ENCODE peak calls at places on chromosomes 5 and 9, in four cellular contexts. One of them, this sample, is unnamed.

GRCh38 chr9:34651876-34652602 is at the start of gene IL11RA:
- DNase-seq in upper lobe of right lung: peak
- DNase-seq in activated CD8-positive, alpha-beta memory T cell treated with anti-CD3 and anti-CD28 coated beads for 24 hours: peak
- DNase-seq in fibroblast of villous mesenchyme: peak
- DNase-seq in this sample: peak

GRCh38 chr9:69172895-69173294 is 1.2 kb upstream of the TJP2 start:
- DNase-seq in activated CD8-positive, alpha-beta memory T cell treated with anti-CD3 and anti-CD28 coated beads for 24 hours: no peak
- DNase-seq in fibroblast of villous mesenchyme: no peak
- DNase-seq in upper lobe of right lung: no peak
- DNase-seq in this sample: no peak

GRCh38 chr5:75603421-75603820 is 7.8 kb upstream of the ANKDD1B start:
- DNase-seq in fibroblast of villous mesenchyme: peak
- DNase-seq in upper lobe of right lung: no peak
- DNase-seq in activated CD8-positive, alpha-beta memory T cell treated with anti-CD3 and anti-CD28 coated beads for 24 hours: no peak
- DNase-seq in this sample: no peak

GRCh38 chr9:133619791-133620190 is 10.6 kb upstream of the FAM163B start:
- DNase-seq in upper lobe of right lung: no peak
- DNase-seq in activated CD8-positive, alpha-beta memory T cell treated with anti-CD3 and anti-CD28 coated beads for 24 hours: peak
- DNase-seq in fibroblast of villous mesenchyme: peak
- DNase-seq in this sample: no peak

GRCh38 chr5:170302729-170303501 is 5.3 kb upstream of the LCP2 start:
- DNase-seq in fibroblast of villous mesenchyme: no peak
- DNase-seq in activated CD8-positive, alpha-beta memory T cell treated with anti-CD3 and anti-CD28 coated beads for 24 hours: peak
- DNase-seq in upper lobe of right lung: peak
- DNase-seq in this sample: no peak

GRCh38 chr5:152464048-152464447 is 59.0 kb upstream of the NMUR2 start:
- DNase-seq in activated CD8-positive, alpha-beta memory T cell treated with anti-CD3 and anti-CD28 coated beads for 24 hours: no peak
- DNase-seq in fibroblast of villous mesenchyme: no peak
- DNase-seq in upper lobe of right lung: no peak
- DNase-seq in this sample: no peak

GRCh38 chr9:123710299-123710698 is 219.6 kb downstream of the DENND1A start:
- DNase-seq in upper lobe of right lung: no peak
- DNase-seq in fibroblast of villous mesenchyme: peak
- DNase-seq in activated CD8-positive, alpha-beta memory T cell treated with anti-CD3 and anti-CD28 coated beads for 24 hours: no peak
- DNase-seq in this sample: no peak

GRCh38 chr5:152532714-152533113 is 127.6 kb upstream of the NMUR2 start:
- DNase-seq in activated CD8-positive, alpha-beta memory T cell treated with anti-CD3 and anti-CD28 coated beads for 24 hours: no peak
- DNase-seq in upper lobe of right lung: no peak
- DNase-seq in fibroblast of villous mesenchyme: peak
- DNase-seq in this sample: no peak

GRCh38 chr9:28155671-28156070 is 582.4 kb upstream of the C9orf72 start:
- DNase-seq in fibroblast of villous mesenchyme: no peak
- DNase-seq in activated CD8-positive, alpha-beta memory T cell treated with anti-CD3 and anti-CD28 coated beads for 24 hours: no peak
- DNase-seq in upper lobe of right lung: no peak
- DNase-seq in this sample: no peak

This sample was measured in esophagus muscularis mucosa.